ENCODE peak calls at places on chromosomes 3 and 15, in seven cellular contexts. W is neural progenitor cell, N is A549, C is left lung, D is GM12864, B is omental fat pad, P is endothelial cell. L is an unnamed sample.

GRCh38 chr3:60431599-60431958 is 819.7 kb downstream of the FHIT start:
- DNase-seq in W (peak), N (no peak), C (no peak), D (no peak), B (no peak), P (peak), L (peak)

GRCh38 chr3:66068255-66068654 is 29.5 kb upstream of the MAGI1 start:
- DNase-seq in W (no peak), N (no peak), C (no peak), D (no peak), B (no peak), P (no peak), L (no peak)

GRCh38 chr3:97940034-97940433 is 32.2 kb downstream of the RIOX2 start:
- DNase-seq in W (peak), N (no peak), C (no peak), D (no peak), B (no peak), P (no peak), L (peak)

GRCh38 chr15:40266828-40267304 is 16.0 kb downstream of the ANKRD63 start:
- DNase-seq in W (no peak), N (peak), C (no peak), D (no peak), B (peak), P (no peak), L (peak)

GRCh38 chr15:101684384-101684783 is 32.2 kb upstream of the TM2D3 start:
- DNase-seq in W (no peak), N (peak), C (no peak), D (no peak), B (no peak), P (no peak), L (peak)

GRCh38 chr15:59438891-59439290 is 905 bp downstream of the FAM81A start:
- DNase-seq in W (peak), N (no peak), C (no peak), D (no peak), B (no peak), P (no peak), L (peak)

GRCh38 chr3:178518660-178519396 is 17.4 kb upstream of the KCNMB2 start:
- DNase-seq in W (no peak), N (no peak), C (no peak), D (peak), B (no peak), P (no peak), L (no peak)

GRCh38 chr15:69713726-69714559 is 261.3 kb downstream of the RPLP1 start:
- DNase-seq in W (no peak), N (no peak), C (no peak), D (peak), B (no peak), P (no peak), L (no peak)

GRCh38 chr15:40103864-40104271 is 4.8 kb downstream of the BMF start:
- DNase-seq in W (no peak), N (no peak), C (no peak), D (no peak), B (no peak), P (no peak), L (peak)

GRCh38 chr15:52488830-52489229 is 39.9 kb downstream of the MYO5A start:
- DNase-seq in W (no peak), N (no peak), C (no peak), D (no peak), B (no peak), P (no peak), L (no peak)

GRCh38 chr3:191499307-191500125 is 38.6 kb downstream of the PYDC2 start:
- DNase-seq in W (peak), N (no peak), C (peak), D (no peak), B (no peak), P (no peak), L (peak)

GRCh38 chr3:143121240-143122088 is 1.9 kb downstream of the CHST2 start:
- DNase-seq in W (no peak), N (peak), C (no peak), D (no peak), B (no peak), P (peak), L (peak)

GRCh38 chr15:55108448-55108847 is 88.3 kb downstream of the RSL24D1 start:
- DNase-seq in W (no peak), N (no peak), C (no peak), D (no peak), B (no peak), P (no peak), L (no peak)

GRCh38 chr15:55108858-55109518 is 87.8 kb downstream of the RSL24D1 start:
- DNase-seq in W (peak), N (peak), C (peak), D (peak), B (peak), P (peak), L (peak)

GRCh38 chr15:55106155-55106554 is 90.6 kb downstream of the RSL24D1 start:
- DNase-seq in W (no peak), N (no peak), C (no peak), D (no peak), B (no peak), P (no peak), L (no peak)

GRCh38 chr15:55110446-55110845 is 86.3 kb downstream of the RSL24D1 start:
- DNase-seq in W (no peak), N (no peak), C (no peak), D (no peak), B (no peak), P (no peak), L (no peak)
- TF ChIP-seq CTCF in W (no peak), N (no peak), C (no peak), D (no peak), B (no peak), P (no peak), L (no peak)

GRCh38 chr15:74800559-74801094 is 12.0 kb upstream of the LMAN1L start:
- DNase-seq in W (no peak), N (no peak), C (peak), D (no peak), B (no peak), P (no peak), L (no peak)

GRCh38 chr15:74799255-74799842 is 13.3 kb upstream of the LMAN1L start:
- DNase-seq in W (no peak), N (no peak), C (peak), D (no peak), B (no peak), P (no peak), L (no peak)

GRCh38 chr15:74799843-74800558 is 12.6 kb upstream of the LMAN1L start:
- DNase-seq in W (peak), N (peak), C (peak), D (no peak), B (peak), P (peak), L (peak)

GRCh38 chr15:74795961-74796625 is 14.2 kb downstream of the CSK start:
- DNase-seq in W (no peak), N (no peak), C (peak), D (no peak), B (no peak), P (no peak), L (no peak)

GRCh38 chr15:74798388-74799254 is 14.0 kb upstream of the LMAN1L start:
- DNase-seq in W (no peak), N (no peak), C (peak), D (no peak), B (no peak), P (no peak), L (no peak)
- TF ChIP-seq CTCF in W (no peak), N (no peak), C (no peak), D (peak), B (no peak), P (no peak), L (no peak)

GRCh38 chr3:63146154-63146553 is 132.0 kb upstream of the SYNPR start:
- DNase-seq in W (no peak), N (no peak), C (no peak), D (no peak), B (no peak), P (no peak), L (no peak)

DNA sequence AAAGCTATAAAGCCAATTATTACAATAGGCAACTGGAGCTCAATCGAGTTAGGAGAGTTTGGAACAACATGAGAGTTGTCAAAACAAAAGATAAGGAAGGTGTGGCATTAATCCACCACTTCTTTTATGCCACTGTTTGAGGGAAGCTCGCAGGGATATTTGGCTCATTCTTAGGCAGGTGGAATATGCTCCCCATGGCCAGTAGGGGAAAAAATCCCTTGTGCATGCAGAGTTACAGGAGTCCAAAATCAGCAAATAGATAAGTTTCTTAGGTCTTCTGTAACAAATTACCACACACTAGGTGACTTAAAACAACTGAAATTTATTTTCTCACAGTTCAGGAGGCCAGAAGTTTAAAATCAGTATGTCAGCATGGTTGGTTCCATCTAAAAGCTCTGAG is 135.4 kb upstream of the SYNPR start:
- DNase-seq in W (no peak), N (no peak), C (no peak), D (no peak), B (no peak), P (no peak), L (no peak)
- TF ChIP-seq CTCF in W (no peak), N (no peak), C (no peak), D (peak), B (no peak), P (no peak), L (no peak)

GRCh38 chr15:76936671-76937070 is 5.1 kb downstream of the RCN2 start:
- DNase-seq in W (no peak), N (no peak), C (no peak), D (no peak), B (no peak), P (no peak), L (peak)
- TF ChIP-seq CTCF in W (no peak), N (no peak), C (no peak), D (no peak), B (no peak), P (no peak), L (no peak)

L was measured in cardiac fibroblast.